ENCODE peak calls at places on chromosome 18, in six cellular contexts. One of them, this sample, is unnamed.

GRCh38 chr18:5879479-5879882 is 15.8 kb downstream of the TMEM200C start:
- DNase-seq in immature natural killer cell: no peak
- DNase-seq in fibroblast of lung: peak
- DNase-seq in neural crest cell: no peak
- DNase-seq in GM13976: no peak
- DNase-seq in NCI-H460: peak
- DNase-seq in this sample: peak

GRCh38 chr18:62420513-62421209 is 95.6 kb downstream of the TNFRSF11A start:
- DNase-seq in fibroblast of lung: peak
- DNase-seq in GM13976: peak
- DNase-seq in immature natural killer cell: peak
- DNase-seq in NCI-H460: no peak
- DNase-seq in neural crest cell: no peak
- DNase-seq in this sample: no peak

GRCh38 chr18:32078845-32079244 is 12.8 kb upstream of the RNF138 start:
- DNase-seq in fibroblast of lung: no peak
- DNase-seq in GM13976: no peak
- DNase-seq in neural crest cell: no peak
- DNase-seq in NCI-H460: no peak
- DNase-seq in immature natural killer cell: no peak
- DNase-seq in this sample: no peak

GRCh38 chr18:48842259-48843061 is 108.3 kb downstream of the SMAD7 start:
- DNase-seq in fibroblast of lung: no peak
- DNase-seq in NCI-H460: no peak
- DNase-seq in neural crest cell: no peak
- DNase-seq in GM13976: peak
- DNase-seq in immature natural killer cell: peak
- DNase-seq in this sample: no peak

GRCh38 chr18:77749189-77749588 is 499.5 kb downstream of the GALR1 start:
- DNase-seq in NCI-H460: no peak
- DNase-seq in neural crest cell: peak
- DNase-seq in GM13976: no peak
- DNase-seq in fibroblast of lung: no peak
- DNase-seq in immature natural killer cell: no peak
- DNase-seq in this sample: no peak

GRCh38 chr18:9380571-9381390 is 46.2 kb downstream of the TWSG1 start:
- DNase-seq in immature natural killer cell: no peak
- DNase-seq in neural crest cell: no peak
- DNase-seq in NCI-H460: no peak
- DNase-seq in fibroblast of lung: peak
- DNase-seq in GM13976: no peak
- DNase-seq in this sample: peak

GRCh38 chr18:48600746-48601090 is 61.9 kb downstream of the CTIF start:
- DNase-seq in NCI-H460: no peak
- DNase-seq in GM13976: no peak
- DNase-seq in immature natural killer cell: no peak
- DNase-seq in neural crest cell: no peak
- DNase-seq in fibroblast of lung: no peak
- DNase-seq in this sample: no peak

GRCh38 chr18:7467708-7468466 is 99.2 kb upstream of the PTPRM start:
- DNase-seq in NCI-H460: no peak
- DNase-seq in GM13976: no peak
- DNase-seq in immature natural killer cell: no peak
- DNase-seq in fibroblast of lung: peak
- DNase-seq in neural crest cell: no peak
- DNase-seq in this sample: no peak

GRCh38 chr18:40917096-40917495 is 1037.9 kb upstream of the PIK3C3 start:
- DNase-seq in fibroblast of lung: peak
- DNase-seq in neural crest cell: no peak
- DNase-seq in NCI-H460: no peak
- DNase-seq in GM13976: no peak
- DNase-seq in immature natural killer cell: no peak
- DNase-seq in this sample: no peak

GRCh38 chr18:9380101-9380500 is 45.5 kb downstream of the TWSG1 start:
- DNase-seq in GM13976: no peak
- DNase-seq in fibroblast of lung: peak
- DNase-seq in neural crest cell: no peak
- DNase-seq in NCI-H460: no peak
- DNase-seq in immature natural killer cell: no peak
- DNase-seq in this sample: peak

GRCh38 chr18:24014986-24015896 is 687 bp downstream of the TTC39C start:
- DNase-seq in neural crest cell: peak
- DNase-seq in immature natural killer cell: no peak
- DNase-seq in fibroblast of lung: peak
- DNase-seq in GM13976: peak
- DNase-seq in NCI-H460: no peak
- DNase-seq in this sample: peak

GRCh38 chr18:26656944-26657536 is 108.7 kb upstream of the KCTD1 start:
- DNase-seq in fibroblast of lung: peak
- DNase-seq in NCI-H460: peak
- DNase-seq in immature natural killer cell: no peak
- DNase-seq in GM13976: peak
- DNase-seq in neural crest cell: peak
- DNase-seq in this sample: peak

GRCh38 chr18:13797157-13797611 is 26.8 kb upstream of the MC5R start:
- DNase-seq in NCI-H460: no peak
- DNase-seq in immature natural killer cell: no peak
- DNase-seq in fibroblast of lung: no peak
- DNase-seq in GM13976: no peak
- DNase-seq in neural crest cell: no peak
- DNase-seq in this sample: no peak

GRCh38 chr18:51802589-51802988 is 537.4 kb upstream of the DCC start:
- DNase-seq in GM13976: no peak
- DNase-seq in immature natural killer cell: no peak
- DNase-seq in fibroblast of lung: no peak
- DNase-seq in NCI-H460: no peak
- DNase-seq in neural crest cell: no peak
- DNase-seq in this sample: no peak

GRCh38 chr18:58578321-58578720 is 50.6 kb downstream of the ALPK2 start:
- DNase-seq in NCI-H460: no peak
- DNase-seq in immature natural killer cell: no peak
- DNase-seq in GM13976: no peak
- DNase-seq in neural crest cell: no peak
- DNase-seq in fibroblast of lung: peak
- DNase-seq in this sample: no peak

GRCh38 chr18:48095726-48096125 is 165.3 kb upstream of the SMAD2 start:
- DNase-seq in neural crest cell: no peak
- DNase-seq in NCI-H460: no peak
- DNase-seq in immature natural killer cell: no peak
- DNase-seq in GM13976: no peak
- DNase-seq in fibroblast of lung: no peak
- DNase-seq in this sample: no peak

GRCh38 chr18:41870191-41870590 is 84.8 kb upstream of the PIK3C3 start:
- DNase-seq in neural crest cell: no peak
- DNase-seq in NCI-H460: no peak
- DNase-seq in immature natural killer cell: no peak
- DNase-seq in fibroblast of lung: no peak
- DNase-seq in GM13976: no peak
- DNase-seq in this sample: no peak

GRCh38 chr18:48345596-48345995 is 63.6 kb downstream of the ZBTB7C start:
- DNase-seq in GM13976: no peak
- DNase-seq in NCI-H460: peak
- DNase-seq in neural crest cell: no peak
- DNase-seq in fibroblast of lung: peak
- DNase-seq in immature natural killer cell: no peak
- DNase-seq in this sample: no peak

GRCh38 chr18:51617167-51617566 is 419.7 kb upstream of the MEX3C start:
- DNase-seq in GM13976: no peak
- DNase-seq in immature natural killer cell: no peak
- DNase-seq in fibroblast of lung: no peak
- DNase-seq in NCI-H460: no peak
- DNase-seq in neural crest cell: no peak
- DNase-seq in this sample: no peak

GRCh38 chr18:58321986-58322385 is 278.0 kb downstream of the NEDD4L start:
- DNase-seq in GM13976: peak
- DNase-seq in fibroblast of lung: peak
- DNase-seq in immature natural killer cell: no peak
- DNase-seq in NCI-H460: peak
- DNase-seq in neural crest cell: no peak
- DNase-seq in this sample: peak

GRCh38 chr18:60017371-60017770 is 117.6 kb downstream of the PMAIP1 start:
- DNase-seq in immature natural killer cell: no peak
- DNase-seq in NCI-H460: no peak
- DNase-seq in neural crest cell: no peak
- DNase-seq in fibroblast of lung: no peak
- DNase-seq in GM13976: no peak
- DNase-seq in this sample: no peak

GRCh38 chr18:38933322-38933721 is 1367.7 kb upstream of the CELF4 start:
- DNase-seq in neural crest cell: no peak
- DNase-seq in GM13976: no peak
- DNase-seq in fibroblast of lung: no peak
- DNase-seq in NCI-H460: no peak
- DNase-seq in immature natural killer cell: no peak
- DNase-seq in this sample: no peak

GRCh38 chr18:48785091-48785614 is 165.6 kb downstream of the SMAD7 start:
- DNase-seq in GM13976: peak
- DNase-seq in NCI-H460: no peak
- DNase-seq in immature natural killer cell: peak
- DNase-seq in neural crest cell: no peak
- DNase-seq in fibroblast of lung: no peak
- DNase-seq in this sample: no peak

GRCh38 chr18:64134044-64134757 is 14.7 kb downstream of the LINC00305 start:
- DNase-seq in fibroblast of lung: no peak
- DNase-seq in neural crest cell: no peak
- DNase-seq in NCI-H460: no peak
- DNase-seq in immature natural killer cell: no peak
- DNase-seq in GM13976: no peak
- DNase-seq in this sample: no peak

GRCh38 chr18:31506024-31506742 is 8.2 kb downstream of the DSG2 start:
- DNase-seq in NCI-H460: no peak
- DNase-seq in neural crest cell: no peak
- DNase-seq in GM13976: no peak
- DNase-seq in fibroblast of lung: peak
- DNase-seq in immature natural killer cell: no peak
- DNase-seq in this sample: no peak

GRCh38 chr18:51668632-51669031 is 471.2 kb upstream of the MEX3C start:
- DNase-seq in fibroblast of lung: no peak
- DNase-seq in GM13976: no peak
- DNase-seq in immature natural killer cell: no peak
- DNase-seq in NCI-H460: no peak
- DNase-seq in neural crest cell: no peak
- DNase-seq in this sample: no peak

GRCh38 chr18:8791171-8791651 is 85.9 kb downstream of the MTCL1 start:
- DNase-seq in fibroblast of lung: no peak
- DNase-seq in GM13976: no peak
- DNase-seq in neural crest cell: no peak
- DNase-seq in immature natural killer cell: no peak
- DNase-seq in NCI-H460: no peak
- DNase-seq in this sample: no peak

GRCh38 chr18:64409511-64409910 is 260.6 kb upstream of the LINC00305 start:
- DNase-seq in NCI-H460: peak
- DNase-seq in neural crest cell: no peak
- DNase-seq in fibroblast of lung: peak
- DNase-seq in immature natural killer cell: no peak
- DNase-seq in GM13976: peak
- DNase-seq in this sample: no peak

GRCh38 chr18:26640541-26640940 is 92.2 kb upstream of the KCTD1 start:
- DNase-seq in GM13976: no peak
- DNase-seq in neural crest cell: no peak
- DNase-seq in fibroblast of lung: no peak
- DNase-seq in NCI-H460: no peak
- DNase-seq in immature natural killer cell: no peak
- DNase-seq in this sample: no peak

GRCh38 chr18:50659091-50660003 is 99.5 kb downstream of the MAPK4 start:
- DNase-seq in NCI-H460: peak
- DNase-seq in fibroblast of lung: no peak
- DNase-seq in GM13976: no peak
- DNase-seq in immature natural killer cell: no peak
- DNase-seq in neural crest cell: no peak
- DNase-seq in this sample: no peak

GRCh38 chr18:25392199-25392598 is 40.2 kb upstream of the ZNF521 start:
- DNase-seq in immature natural killer cell: no peak
- DNase-seq in GM13976: no peak
- DNase-seq in neural crest cell: no peak
- DNase-seq in fibroblast of lung: no peak
- DNase-seq in NCI-H460: no peak
- DNase-seq in this sample: no peak

GRCh38 chr18:76685860-76686259 is 136.5 kb upstream of the ZNF236 start:
- DNase-seq in immature natural killer cell: no peak
- DNase-seq in fibroblast of lung: no peak
- DNase-seq in GM13976: no peak
- DNase-seq in NCI-H460: no peak
- DNase-seq in neural crest cell: no peak
- DNase-seq in this sample: no peak

GRCh38 chr18:66646622-66647021 is 42.7 kb upstream of the CDH19 start:
- DNase-seq in neural crest cell: no peak
- DNase-seq in immature natural killer cell: no peak
- DNase-seq in NCI-H460: no peak
- DNase-seq in fibroblast of lung: no peak
- DNase-seq in GM13976: no peak
- DNase-seq in this sample: no peak

GRCh38 chr18:9392726-9393125 is 58.2 kb downstream of the TWSG1 start:
- DNase-seq in neural crest cell: no peak
- DNase-seq in NCI-H460: no peak
- DNase-seq in GM13976: no peak
- DNase-seq in fibroblast of lung: no peak
- DNase-seq in immature natural killer cell: no peak
- DNase-seq in this sample: no peak

GRCh38 chr18:27843783-27844415 is 333.0 kb downstream of the CDH2 start:
- DNase-seq in immature natural killer cell: no peak
- DNase-seq in GM13976: no peak
- DNase-seq in fibroblast of lung: peak
- DNase-seq in NCI-H460: no peak
- DNase-seq in neural crest cell: no peak
- DNase-seq in this sample: no peak

GRCh38 chr18:10169064-10169562 is 255.3 kb downstream of the VAPA start:
- DNase-seq in fibroblast of lung: peak
- DNase-seq in immature natural killer cell: no peak
- DNase-seq in neural crest cell: no peak
- DNase-seq in NCI-H460: no peak
- DNase-seq in GM13976: no peak
- DNase-seq in this sample: peak

GRCh38 chr18:58169472-58169871 is 125.4 kb downstream of the NEDD4L start:
- DNase-seq in immature natural killer cell: no peak
- DNase-seq in neural crest cell: no peak
- DNase-seq in fibroblast of lung: no peak
- DNase-seq in GM13976: no peak
- DNase-seq in NCI-H460: no peak
- DNase-seq in this sample: no peak

GRCh38 chr18:649341-649740 is 8.1 kb upstream of the TYMS start:
- DNase-seq in NCI-H460: peak
- DNase-seq in fibroblast of lung: no peak
- DNase-seq in GM13976: no peak
- DNase-seq in immature natural killer cell: no peak
- DNase-seq in neural crest cell: no peak
- DNase-seq in this sample: no peak

GRCh38 chr18:12318334-12318697 is 10.3 kb downstream of the TUBB6 start:
- DNase-seq in neural crest cell: no peak
- DNase-seq in fibroblast of lung: no peak
- DNase-seq in immature natural killer cell: no peak
- DNase-seq in NCI-H460: no peak
- DNase-seq in GM13976: no peak
- DNase-seq in this sample: no peak

GRCh38 chr18:12015697-12016062 is 34.4 kb downstream of the IMPA2 start:
- DNase-seq in NCI-H460: no peak
- DNase-seq in neural crest cell: no peak
- DNase-seq in immature natural killer cell: no peak
- DNase-seq in GM13976: no peak
- DNase-seq in fibroblast of lung: peak
- DNase-seq in this sample: peak